ENCODE peak calls at places on chromosomes 5 and 9, in nine cellular contexts. One of them, this sample, is unnamed.

GRCh38 chr5:137370511-137371071 is 128.5 kb downstream of the SPOCK1 start:
- DNase-seq in substantia nigra: no peak
- DNase-seq in left ventricle myocardium inferior: no peak
- DNase-seq in ovary: no peak
- DNase-seq in lower lobe of right lung: no peak
- DNase-seq in cardiac muscle cell: no peak
- DNase-seq in aorta: no peak
- DNase-seq in suprapubic skin: no peak
- DNase-seq in astrocyte: peak
- DNase-seq in this sample: no peak

GRCh38 chr5:1515311-1515920 is 8.3 kb downstream of the LPCAT1 start:
- DNase-seq in substantia nigra: no peak
- DNase-seq in left ventricle myocardium inferior: peak
- DNase-seq in ovary: peak
- DNase-seq in lower lobe of right lung: peak
- DNase-seq in cardiac muscle cell: no peak
- DNase-seq in aorta: peak
- DNase-seq in suprapubic skin: no peak
- DNase-seq in astrocyte: no peak
- DNase-seq in this sample: peak

GRCh38 chr5:430214-430925 is 12.6 kb upstream of the EXOC3 start:
- DNase-seq in substantia nigra: no peak
- DNase-seq in left ventricle myocardium inferior: no peak
- DNase-seq in ovary: no peak
- DNase-seq in lower lobe of right lung: no peak
- DNase-seq in cardiac muscle cell: no peak
- DNase-seq in aorta: peak
- DNase-seq in suprapubic skin: no peak
- DNase-seq in astrocyte: no peak
- DNase-seq in this sample: no peak

GRCh38 chr9:75893096-75893495 is 2.6 kb downstream of the PCSK5 start:
- DNase-seq in substantia nigra: no peak
- DNase-seq in left ventricle myocardium inferior: no peak
- DNase-seq in ovary: no peak
- DNase-seq in lower lobe of right lung: no peak
- DNase-seq in cardiac muscle cell: peak
- DNase-seq in aorta: no peak
- DNase-seq in suprapubic skin: no peak
- DNase-seq in astrocyte: no peak
- DNase-seq in this sample: no peak

GRCh38 chr9:122125158-122125890 is 32.2 kb upstream of the TTLL11 start:
- DNase-seq in substantia nigra: peak
- DNase-seq in left ventricle myocardium inferior: peak
- DNase-seq in ovary: peak
- DNase-seq in lower lobe of right lung: peak
- DNase-seq in cardiac muscle cell: peak
- DNase-seq in aorta: peak
- DNase-seq in suprapubic skin: no peak
- DNase-seq in astrocyte: peak
- DNase-seq in this sample: peak

GRCh38 chr9:35771943-35772342 is 17.9 kb upstream of the MSMP start:
- DNase-seq in substantia nigra: no peak
- DNase-seq in left ventricle myocardium inferior: no peak
- DNase-seq in ovary: no peak
- DNase-seq in lower lobe of right lung: no peak
- DNase-seq in cardiac muscle cell: peak
- DNase-seq in aorta: no peak
- DNase-seq in suprapubic skin: no peak
- DNase-seq in astrocyte: no peak
- DNase-seq in this sample: no peak

GRCh38 chr9:111728617-111729366 is 65.9 kb downstream of the SHOC1 start:
- DNase-seq in substantia nigra: no peak
- DNase-seq in left ventricle myocardium inferior: no peak
- DNase-seq in ovary: no peak
- DNase-seq in lower lobe of right lung: no peak
- DNase-seq in cardiac muscle cell: peak
- DNase-seq in aorta: no peak
- DNase-seq in suprapubic skin: no peak
- DNase-seq in astrocyte: peak
- DNase-seq in this sample: no peak

GRCh38 chr5:62473209-62473608 is 60.6 kb downstream of the IPO11 start:
- DNase-seq in substantia nigra: no peak
- DNase-seq in left ventricle myocardium inferior: no peak
- DNase-seq in ovary: no peak
- DNase-seq in lower lobe of right lung: no peak
- DNase-seq in cardiac muscle cell: no peak
- DNase-seq in aorta: no peak
- DNase-seq in suprapubic skin: no peak
- DNase-seq in astrocyte: no peak
- DNase-seq in this sample: no peak

GRCh38 chr5:177370488-177371119 is 12.9 kb downstream of the RGS14 start:
- DNase-seq in substantia nigra: no peak
- DNase-seq in left ventricle myocardium inferior: peak
- DNase-seq in ovary: peak
- DNase-seq in lower lobe of right lung: peak
- DNase-seq in cardiac muscle cell: peak
- DNase-seq in aorta: peak
- DNase-seq in suprapubic skin: peak
- DNase-seq in astrocyte: peak
- DNase-seq in this sample: no peak

GRCh38 chr5:13939647-13940046 is 4.8 kb downstream of the DNAH5 start:
- DNase-seq in substantia nigra: no peak
- DNase-seq in left ventricle myocardium inferior: no peak
- DNase-seq in ovary: no peak
- DNase-seq in lower lobe of right lung: no peak
- DNase-seq in cardiac muscle cell: no peak
- DNase-seq in aorta: no peak
- DNase-seq in suprapubic skin: no peak
- DNase-seq in astrocyte: no peak
- DNase-seq in this sample: no peak

GRCh38 chr5:168941901-168942300 is 359.0 kb downstream of the SLIT3 start:
- DNase-seq in substantia nigra: no peak
- DNase-seq in left ventricle myocardium inferior: no peak
- DNase-seq in ovary: no peak
- DNase-seq in lower lobe of right lung: no peak
- DNase-seq in cardiac muscle cell: no peak
- DNase-seq in aorta: no peak
- DNase-seq in suprapubic skin: no peak
- DNase-seq in astrocyte: no peak
- DNase-seq in this sample: no peak

GRCh38 chr9:36092509-36093215 is 43.9 kb upstream of the GLIPR2 start:
- DNase-seq in substantia nigra: no peak
- DNase-seq in left ventricle myocardium inferior: no peak
- DNase-seq in ovary: no peak
- DNase-seq in lower lobe of right lung: no peak
- DNase-seq in cardiac muscle cell: no peak
- DNase-seq in aorta: no peak
- DNase-seq in suprapubic skin: no peak
- DNase-seq in astrocyte: no peak
- DNase-seq in this sample: no peak

GRCh38 chr5:170508036-170508435 is 4.2 kb downstream of the KCNIP1 start:
- DNase-seq in substantia nigra: no peak
- DNase-seq in left ventricle myocardium inferior: no peak
- DNase-seq in ovary: no peak
- DNase-seq in lower lobe of right lung: no peak
- DNase-seq in cardiac muscle cell: no peak
- DNase-seq in aorta: no peak
- DNase-seq in suprapubic skin: no peak
- DNase-seq in astrocyte: no peak
- DNase-seq in this sample: no peak

GRCh38 chr9:115335441-115335840 is 217.5 kb upstream of the TNC start:
- DNase-seq in substantia nigra: no peak
- DNase-seq in left ventricle myocardium inferior: no peak
- DNase-seq in ovary: no peak
- DNase-seq in lower lobe of right lung: no peak
- DNase-seq in cardiac muscle cell: no peak
- DNase-seq in aorta: no peak
- DNase-seq in suprapubic skin: no peak
- DNase-seq in astrocyte: no peak
- DNase-seq in this sample: no peak

GRCh38 chr9:2424564-2425153 is 196.9 kb upstream of the VLDLR start:
- DNase-seq in substantia nigra: no peak
- DNase-seq in left ventricle myocardium inferior: no peak
- DNase-seq in ovary: peak
- DNase-seq in lower lobe of right lung: no peak
- DNase-seq in cardiac muscle cell: peak
- DNase-seq in aorta: no peak
- DNase-seq in suprapubic skin: no peak
- DNase-seq in astrocyte: peak
- DNase-seq in this sample: no peak

GRCh38 chr9:71703172-71703872 is 65.0 kb downstream of the CEMIP2 start:
- DNase-seq in substantia nigra: no peak
- DNase-seq in left ventricle myocardium inferior: no peak
- DNase-seq in ovary: no peak
- DNase-seq in lower lobe of right lung: no peak
- DNase-seq in cardiac muscle cell: peak
- DNase-seq in aorta: no peak
- DNase-seq in suprapubic skin: no peak
- DNase-seq in astrocyte: no peak
- DNase-seq in this sample: no peak
- H3K27ac ChIP-seq in substantia nigra: no peak
- H3K27ac ChIP-seq in left ventricle myocardium inferior: no peak
- H3K27ac ChIP-seq in ovary: no peak
- H3K27ac ChIP-seq in lower lobe of right lung: no peak
- H3K27ac ChIP-seq in cardiac muscle cell: no peak
- H3K27ac ChIP-seq in aorta: no peak
- H3K27ac ChIP-seq in suprapubic skin: no peak
- H3K27ac ChIP-seq in astrocyte: no peak
- H3K27ac ChIP-seq in this sample: no peak

GRCh38 chr9:21811914-21812313 is 9.5 kb downstream of the MTAP start:
- DNase-seq in substantia nigra: no peak
- DNase-seq in left ventricle myocardium inferior: no peak
- DNase-seq in ovary: no peak
- DNase-seq in lower lobe of right lung: no peak
- DNase-seq in cardiac muscle cell: no peak
- DNase-seq in aorta: no peak
- DNase-seq in suprapubic skin: no peak
- DNase-seq in astrocyte: no peak
- DNase-seq in this sample: no peak
- H3K27ac ChIP-seq in substantia nigra: no peak
- H3K27ac ChIP-seq in left ventricle myocardium inferior: peak
- H3K27ac ChIP-seq in ovary: no peak
- H3K27ac ChIP-seq in lower lobe of right lung: no peak
- H3K27ac ChIP-seq in cardiac muscle cell: no peak
- H3K27ac ChIP-seq in aorta: no peak
- H3K27ac ChIP-seq in suprapubic skin: no peak
- H3K27ac ChIP-seq in astrocyte: peak
- H3K27ac ChIP-seq in this sample: no peak

GRCh38 chr5:93585753-93586385 is 2.8 kb downstream of the NR2F1 start:
- DNase-seq in substantia nigra: no peak
- DNase-seq in left ventricle myocardium inferior: no peak
- DNase-seq in ovary: no peak
- DNase-seq in lower lobe of right lung: no peak
- DNase-seq in cardiac muscle cell: peak
- DNase-seq in aorta: no peak
- DNase-seq in suprapubic skin: no peak
- DNase-seq in astrocyte: no peak
- DNase-seq in this sample: no peak

GRCh38 chr5:93585054-93585751 is 2.2 kb downstream of the NR2F1 start:
- DNase-seq in substantia nigra: no peak
- DNase-seq in left ventricle myocardium inferior: no peak
- DNase-seq in ovary: peak
- DNase-seq in lower lobe of right lung: no peak
- DNase-seq in cardiac muscle cell: peak
- DNase-seq in aorta: no peak
- DNase-seq in suprapubic skin: no peak
- DNase-seq in astrocyte: no peak
- DNase-seq in this sample: no peak

GRCh38 chr5:93588586-93589347 is 5.7 kb downstream of the NR2F1 start:
- DNase-seq in substantia nigra: no peak
- DNase-seq in left ventricle myocardium inferior: no peak
- DNase-seq in ovary: no peak
- DNase-seq in lower lobe of right lung: no peak
- DNase-seq in cardiac muscle cell: peak
- DNase-seq in aorta: no peak
- DNase-seq in suprapubic skin: no peak
- DNase-seq in astrocyte: no peak
- DNase-seq in this sample: no peak

GRCh38 chr5:93587919-93588585 is 5.0 kb downstream of the NR2F1 start:
- DNase-seq in substantia nigra: no peak
- DNase-seq in left ventricle myocardium inferior: no peak
- DNase-seq in ovary: no peak
- DNase-seq in lower lobe of right lung: no peak
- DNase-seq in cardiac muscle cell: peak
- DNase-seq in aorta: no peak
- DNase-seq in suprapubic skin: no peak
- DNase-seq in astrocyte: no peak
- DNase-seq in this sample: no peak

DNA sequence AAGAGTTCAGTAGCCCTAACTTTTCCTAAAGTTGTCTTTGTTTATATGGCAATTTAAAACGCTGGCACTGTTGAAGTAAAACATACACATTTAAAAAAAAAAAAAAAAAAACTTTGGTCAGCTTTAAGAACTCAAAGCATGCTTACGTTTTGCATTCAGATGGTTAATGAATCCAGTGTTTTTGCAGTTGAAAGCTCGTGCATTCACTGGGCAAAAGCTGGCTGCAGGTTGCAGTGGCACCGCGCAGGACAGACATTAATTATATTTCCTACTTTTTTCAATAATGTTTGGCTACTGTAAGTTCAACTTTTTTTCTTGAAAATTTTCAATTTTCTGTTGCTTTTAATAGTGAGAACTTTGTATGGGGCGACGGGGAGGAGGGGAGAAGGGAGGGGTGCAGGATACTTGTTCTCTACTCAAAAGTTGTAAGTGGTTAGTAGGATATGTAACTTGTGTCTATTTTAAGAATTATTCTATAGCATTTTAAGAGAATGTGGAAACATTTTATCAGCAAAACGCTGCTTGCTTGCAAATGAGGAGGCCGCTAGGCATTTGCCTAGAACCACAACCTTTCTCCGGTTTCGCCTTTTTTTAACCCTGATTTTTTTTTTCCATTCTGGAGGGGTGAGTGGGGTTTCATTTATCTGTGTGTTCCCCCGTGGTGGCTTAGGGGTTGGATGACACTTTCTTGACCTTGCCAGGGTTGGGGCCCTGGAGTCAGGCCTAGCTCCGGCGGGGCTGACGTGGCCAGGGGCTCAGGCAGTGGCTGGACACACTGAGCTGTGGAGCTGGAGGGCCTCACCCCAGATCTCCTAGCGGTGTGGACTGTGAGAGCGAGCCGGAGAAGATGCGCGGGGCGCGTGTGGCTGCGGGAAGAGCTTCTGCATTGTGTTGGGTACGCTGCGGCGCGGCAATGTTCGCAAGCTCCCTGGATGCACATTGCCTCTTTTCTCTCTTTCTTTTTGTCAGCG is 4.2 kb downstream of the NR2F1 start:
- DNase-seq in substantia nigra: no peak
- DNase-seq in left ventricle myocardium inferior: no peak
- DNase-seq in ovary: no peak
- DNase-seq in lower lobe of right lung: no peak
- DNase-seq in cardiac muscle cell: peak
- DNase-seq in aorta: no peak
- DNase-seq in suprapubic skin: no peak
- DNase-seq in astrocyte: no peak
- DNase-seq in this sample: no peak
- H3K27ac ChIP-seq in substantia nigra: peak
- H3K27ac ChIP-seq in left ventricle myocardium inferior: no peak
- H3K27ac ChIP-seq in ovary: no peak
- H3K27ac ChIP-seq in lower lobe of right lung: peak
- H3K27ac ChIP-seq in cardiac muscle cell: no peak
- H3K27ac ChIP-seq in aorta: no peak
- H3K27ac ChIP-seq in suprapubic skin: no peak
- H3K27ac ChIP-seq in astrocyte: peak
- H3K27ac ChIP-seq in this sample: no peak

GRCh38 chr5:134458234-134458633 is 46.6 kb upstream of the CDKN2AIPNL start:
- DNase-seq in substantia nigra: no peak
- DNase-seq in left ventricle myocardium inferior: peak
- DNase-seq in ovary: peak
- DNase-seq in lower lobe of right lung: peak
- DNase-seq in cardiac muscle cell: peak
- DNase-seq in aorta: peak
- DNase-seq in suprapubic skin: peak
- DNase-seq in astrocyte: peak
- DNase-seq in this sample: no peak
- H3K27ac ChIP-seq in substantia nigra: no peak
- H3K27ac ChIP-seq in left ventricle myocardium inferior: peak
- H3K27ac ChIP-seq in ovary: no peak
- H3K27ac ChIP-seq in lower lobe of right lung: no peak
- H3K27ac ChIP-seq in cardiac muscle cell: no peak
- H3K27ac ChIP-seq in aorta: no peak
- H3K27ac ChIP-seq in suprapubic skin: peak
- H3K27ac ChIP-seq in astrocyte: no peak
- H3K27ac ChIP-seq in this sample: no peak

This sample was measured in coronary artery.